ENCODE peak calls at places on chromosomes 13 and 19, in five cellular contexts. One of them, this sample, is unnamed.

GRCh38 chr19:43674630-43674982 is 4.6 kb upstream of the PLAUR start:
- DNase-seq in CD4-positive, alpha-beta T cell: no peak
- DNase-seq in left lung: peak
- DNase-seq in brain microvascular endothelial cell: no peak
- DNase-seq in type B pancreatic cell: no peak
- DNase-seq in this sample: no peak

GRCh38 chr13:111584101-111584500 is 263.7 kb downstream of the TEX29 start:
- DNase-seq in left lung: no peak
- DNase-seq in CD4-positive, alpha-beta T cell: no peak
- DNase-seq in type B pancreatic cell: no peak
- DNase-seq in brain microvascular endothelial cell: no peak
- DNase-seq in this sample: no peak

GRCh38 chr19:35882074-35882832 is 13.9 kb downstream of the APLP1 start:
- DNase-seq in brain microvascular endothelial cell: peak
- DNase-seq in type B pancreatic cell: no peak
- DNase-seq in CD4-positive, alpha-beta T cell: no peak
- DNase-seq in left lung: no peak
- DNase-seq in this sample: no peak

GRCh38 chr13:100836696-100837095 is 162.1 kb upstream of the TMTC4 start:
- DNase-seq in brain microvascular endothelial cell: peak
- DNase-seq in CD4-positive, alpha-beta T cell: no peak
- DNase-seq in type B pancreatic cell: no peak
- DNase-seq in left lung: no peak
- DNase-seq in this sample: no peak

GRCh38 chr19:16330368-16330801 is 5.8 kb downstream of the KLF2 start:
- DNase-seq in CD4-positive, alpha-beta T cell: peak
- DNase-seq in left lung: peak
- DNase-seq in brain microvascular endothelial cell: peak
- DNase-seq in type B pancreatic cell: no peak
- DNase-seq in this sample: no peak

GRCh38 chr19:15328312-15328711 is 4.0 kb downstream of the BRD4 start:
- DNase-seq in CD4-positive, alpha-beta T cell: no peak
- DNase-seq in type B pancreatic cell: no peak
- DNase-seq in left lung: peak
- DNase-seq in brain microvascular endothelial cell: no peak
- DNase-seq in this sample: no peak

GRCh38 chr13:52711277-52711676 is 28.3 kb downstream of the CNMD start:
- DNase-seq in brain microvascular endothelial cell: no peak
- DNase-seq in left lung: no peak
- DNase-seq in type B pancreatic cell: no peak
- DNase-seq in CD4-positive, alpha-beta T cell: no peak
- DNase-seq in this sample: no peak

GRCh38 chr19:46861691-46862503 is 1.1 kb downstream of the ARHGAP35 start:
- DNase-seq in left lung: peak
- DNase-seq in CD4-positive, alpha-beta T cell: no peak
- DNase-seq in brain microvascular endothelial cell: no peak
- DNase-seq in type B pancreatic cell: no peak
- DNase-seq in this sample: no peak

GRCh38 chr19:44951179-44952159 is 3.7 kb upstream of the CLPTM1 start:
- DNase-seq in CD4-positive, alpha-beta T cell: peak
- DNase-seq in type B pancreatic cell: no peak
- DNase-seq in left lung: no peak
- DNase-seq in brain microvascular endothelial cell: peak
- DNase-seq in this sample: peak

GRCh38 chr19:17340871-17341357 is 3.6 kb downstream of the GTPBP3 start:
- DNase-seq in brain microvascular endothelial cell: no peak
- DNase-seq in CD4-positive, alpha-beta T cell: no peak
- DNase-seq in left lung: no peak
- DNase-seq in type B pancreatic cell: no peak
- DNase-seq in this sample: no peak

GRCh38 chr13:43441916-43442315 is 344.9 kb downstream of the ENOX1 start:
- DNase-seq in type B pancreatic cell: no peak
- DNase-seq in CD4-positive, alpha-beta T cell: no peak
- DNase-seq in left lung: no peak
- DNase-seq in brain microvascular endothelial cell: no peak
- DNase-seq in this sample: no peak

GRCh38 chr19:30443531-30444252 is 71.5 kb downstream of the ZNF536 start:
- DNase-seq in type B pancreatic cell: no peak
- DNase-seq in left lung: no peak
- DNase-seq in CD4-positive, alpha-beta T cell: no peak
- DNase-seq in brain microvascular endothelial cell: no peak
- DNase-seq in this sample: no peak

GRCh38 chr13:53637971-53638547 is 609.4 kb downstream of the OLFM4 start:
- DNase-seq in CD4-positive, alpha-beta T cell: no peak
- DNase-seq in left lung: no peak
- DNase-seq in brain microvascular endothelial cell: no peak
- DNase-seq in type B pancreatic cell: no peak
- DNase-seq in this sample: no peak

GRCh38 chr19:28009696-28010095 is 1203.3 kb downstream of the UQCRFS1 start:
- DNase-seq in left lung: no peak
- DNase-seq in CD4-positive, alpha-beta T cell: no peak
- DNase-seq in brain microvascular endothelial cell: no peak
- DNase-seq in type B pancreatic cell: no peak
- DNase-seq in this sample: no peak

GRCh38 chr19:42461700-42462324 is 19.1 kb upstream of the CXCL17 start:
- DNase-seq in brain microvascular endothelial cell: no peak
- DNase-seq in CD4-positive, alpha-beta T cell: no peak
- DNase-seq in left lung: no peak
- DNase-seq in type B pancreatic cell: no peak
- DNase-seq in this sample: no peak

GRCh38 chr19:47430041-47430802 is 10.9 kb upstream of the MEIS3 start:
- DNase-seq in type B pancreatic cell: no peak
- DNase-seq in CD4-positive, alpha-beta T cell: no peak
- DNase-seq in brain microvascular endothelial cell: no peak
- DNase-seq in left lung: peak
- DNase-seq in this sample: no peak

GRCh38 chr19:8340341-8341096 is 2.5 kb downstream of the KANK3 start:
- DNase-seq in type B pancreatic cell: no peak
- DNase-seq in left lung: no peak
- DNase-seq in brain microvascular endothelial cell: no peak
- DNase-seq in CD4-positive, alpha-beta T cell: no peak
- DNase-seq in this sample: no peak

GRCh38 chr19:42412661-42413076 is 14.5 kb downstream of the LIPE start:
- DNase-seq in CD4-positive, alpha-beta T cell: no peak
- DNase-seq in left lung: no peak
- DNase-seq in brain microvascular endothelial cell: no peak
- DNase-seq in type B pancreatic cell: no peak
- DNase-seq in this sample: no peak

GRCh38 chr13:98142427-98143156 is at the start of gene FARP1:
- DNase-seq in brain microvascular endothelial cell: no peak
- DNase-seq in left lung: peak
- DNase-seq in CD4-positive, alpha-beta T cell: peak
- DNase-seq in type B pancreatic cell: peak
- DNase-seq in this sample: peak

GRCh38 chr19:46372901-46373572 is 26.1 kb downstream of the PPP5C start:
- DNase-seq in CD4-positive, alpha-beta T cell: no peak
- DNase-seq in type B pancreatic cell: peak
- DNase-seq in brain microvascular endothelial cell: peak
- DNase-seq in left lung: peak
- DNase-seq in this sample: no peak

GRCh38 chr19:33905937-33906577 is 109.4 kb downstream of the KCTD15 start:
- DNase-seq in brain microvascular endothelial cell: peak
- DNase-seq in left lung: peak
- DNase-seq in type B pancreatic cell: peak
- DNase-seq in CD4-positive, alpha-beta T cell: no peak
- DNase-seq in this sample: peak

GRCh38 chr13:86909318-86909717 is 761.9 kb upstream of the SLITRK5 start:
- DNase-seq in brain microvascular endothelial cell: no peak
- DNase-seq in type B pancreatic cell: no peak
- DNase-seq in CD4-positive, alpha-beta T cell: no peak
- DNase-seq in left lung: no peak
- DNase-seq in this sample: no peak

GRCh38 chr13:49652691-49653305 is 24.5 kb downstream of the ARL11 start:
- DNase-seq in left lung: no peak
- DNase-seq in type B pancreatic cell: no peak
- DNase-seq in CD4-positive, alpha-beta T cell: no peak
- DNase-seq in brain microvascular endothelial cell: no peak
- DNase-seq in this sample: peak

GRCh38 chr13:81872581-81872980 is 1531.7 kb upstream of the SPRY2 start:
- DNase-seq in left lung: no peak
- DNase-seq in type B pancreatic cell: no peak
- DNase-seq in brain microvascular endothelial cell: no peak
- DNase-seq in CD4-positive, alpha-beta T cell: no peak
- DNase-seq in this sample: peak

GRCh38 chr19:34560229-34560628 is 78.7 kb downstream of the WTIP start:
- DNase-seq in CD4-positive, alpha-beta T cell: no peak
- DNase-seq in left lung: no peak
- DNase-seq in brain microvascular endothelial cell: no peak
- DNase-seq in type B pancreatic cell: no peak
- DNase-seq in this sample: no peak

DNA sequence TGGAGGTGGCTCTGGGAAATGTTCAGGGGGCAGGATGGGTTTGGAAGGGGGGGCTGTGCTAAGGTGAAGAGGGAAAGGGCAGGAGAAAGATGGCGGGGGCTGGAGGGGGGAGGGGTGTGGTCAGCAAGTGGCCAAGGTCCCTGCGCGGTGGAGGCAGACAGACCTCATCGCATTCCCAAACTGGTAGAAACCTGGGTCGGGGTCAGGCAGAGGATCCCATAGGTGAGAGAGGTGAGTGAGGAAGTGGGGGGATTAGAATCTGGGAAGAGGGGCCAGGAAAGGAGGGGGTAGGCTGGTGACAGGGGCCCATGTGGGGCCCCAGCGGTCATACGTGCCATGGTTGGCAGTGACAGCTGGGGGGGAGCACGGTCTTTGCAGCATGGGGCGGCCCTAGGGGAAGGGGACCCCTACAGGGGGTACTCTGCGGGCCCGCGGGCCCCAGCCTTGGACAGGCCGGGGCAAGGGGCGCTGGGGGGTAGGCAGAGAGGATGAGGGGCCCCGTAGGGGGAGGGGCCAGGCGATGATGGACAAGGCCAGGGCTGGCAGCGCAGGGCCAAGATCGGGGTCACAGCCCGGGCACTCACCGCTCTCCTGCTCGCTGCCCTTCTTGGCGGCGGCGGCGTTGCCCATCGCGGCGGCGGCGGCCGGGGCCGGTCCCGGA is 514 bp downstream of the PRKACA start:
- DNase-seq in CD4-positive, alpha-beta T cell: peak
- DNase-seq in brain microvascular endothelial cell: no peak
- DNase-seq in left lung: peak
- DNase-seq in type B pancreatic cell: no peak
- DNase-seq in this sample: no peak
- TF ChIP-seq CTCF in CD4-positive, alpha-beta T cell: no peak
- TF ChIP-seq CTCF in brain microvascular endothelial cell: no peak
- TF ChIP-seq CTCF in left lung: no peak
- TF ChIP-seq CTCF in type B pancreatic cell: no peak
- TF ChIP-seq CTCF in this sample: no peak

GRCh38 chr13:26946675-26947342 is 186.2 kb upstream of the GPR12 start:
- DNase-seq in CD4-positive, alpha-beta T cell: no peak
- DNase-seq in left lung: no peak
- DNase-seq in type B pancreatic cell: no peak
- DNase-seq in brain microvascular endothelial cell: peak
- DNase-seq in this sample: no peak
- TF ChIP-seq CTCF in CD4-positive, alpha-beta T cell: no peak
- TF ChIP-seq CTCF in left lung: peak
- TF ChIP-seq CTCF in type B pancreatic cell: peak
- TF ChIP-seq CTCF in brain microvascular endothelial cell: peak
- TF ChIP-seq CTCF in this sample: peak

GRCh38 chr13:113122571-113123225 is at the start of gene F10:
- DNase-seq in CD4-positive, alpha-beta T cell: no peak
- DNase-seq in left lung: peak
- DNase-seq in brain microvascular endothelial cell: peak
- DNase-seq in type B pancreatic cell: peak
- DNase-seq in this sample: peak
- TF ChIP-seq CTCF in CD4-positive, alpha-beta T cell: no peak
- TF ChIP-seq CTCF in left lung: no peak
- TF ChIP-seq CTCF in brain microvascular endothelial cell: peak
- TF ChIP-seq CTCF in type B pancreatic cell: peak
- TF ChIP-seq CTCF in this sample: no peak

DNA sequence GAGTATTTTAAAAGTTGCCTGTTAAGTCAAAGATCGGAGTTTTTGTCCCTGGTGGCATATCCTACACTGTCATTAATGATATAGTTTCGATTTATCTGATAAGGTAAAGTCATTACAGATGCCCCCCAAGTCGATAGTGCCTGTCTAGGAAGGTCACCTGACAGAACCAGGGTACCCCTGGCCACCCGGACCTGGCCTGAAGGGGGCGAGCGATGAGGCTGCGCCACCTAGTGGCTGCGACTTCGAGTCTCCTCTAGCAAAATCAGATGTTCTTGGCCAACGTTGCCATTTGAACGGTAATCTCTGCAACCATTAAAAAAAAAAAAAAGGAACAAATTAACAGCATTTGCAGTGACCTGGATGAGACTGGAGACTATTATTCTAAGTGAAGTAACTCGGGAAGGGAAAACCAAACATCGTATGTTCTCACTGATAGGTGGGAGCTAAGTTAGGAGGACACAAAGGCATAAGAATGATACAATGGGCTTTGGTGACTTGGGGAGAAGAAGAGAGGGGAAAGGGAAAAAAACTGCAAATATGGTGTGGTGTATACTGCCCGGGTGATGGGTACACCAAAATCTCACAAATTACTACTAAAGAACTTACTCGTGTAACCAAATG is 565.1 kb downstream of the LIG4 start:
- DNase-seq in type B pancreatic cell: peak
- DNase-seq in brain microvascular endothelial cell: peak
- DNase-seq in left lung: peak
- DNase-seq in CD4-positive, alpha-beta T cell: peak
- DNase-seq in this sample: peak
- TF ChIP-seq CTCF in type B pancreatic cell: peak
- TF ChIP-seq CTCF in brain microvascular endothelial cell: peak
- TF ChIP-seq CTCF in left lung: peak
- TF ChIP-seq CTCF in CD4-positive, alpha-beta T cell: peak
- TF ChIP-seq CTCF in this sample: peak

DNA sequence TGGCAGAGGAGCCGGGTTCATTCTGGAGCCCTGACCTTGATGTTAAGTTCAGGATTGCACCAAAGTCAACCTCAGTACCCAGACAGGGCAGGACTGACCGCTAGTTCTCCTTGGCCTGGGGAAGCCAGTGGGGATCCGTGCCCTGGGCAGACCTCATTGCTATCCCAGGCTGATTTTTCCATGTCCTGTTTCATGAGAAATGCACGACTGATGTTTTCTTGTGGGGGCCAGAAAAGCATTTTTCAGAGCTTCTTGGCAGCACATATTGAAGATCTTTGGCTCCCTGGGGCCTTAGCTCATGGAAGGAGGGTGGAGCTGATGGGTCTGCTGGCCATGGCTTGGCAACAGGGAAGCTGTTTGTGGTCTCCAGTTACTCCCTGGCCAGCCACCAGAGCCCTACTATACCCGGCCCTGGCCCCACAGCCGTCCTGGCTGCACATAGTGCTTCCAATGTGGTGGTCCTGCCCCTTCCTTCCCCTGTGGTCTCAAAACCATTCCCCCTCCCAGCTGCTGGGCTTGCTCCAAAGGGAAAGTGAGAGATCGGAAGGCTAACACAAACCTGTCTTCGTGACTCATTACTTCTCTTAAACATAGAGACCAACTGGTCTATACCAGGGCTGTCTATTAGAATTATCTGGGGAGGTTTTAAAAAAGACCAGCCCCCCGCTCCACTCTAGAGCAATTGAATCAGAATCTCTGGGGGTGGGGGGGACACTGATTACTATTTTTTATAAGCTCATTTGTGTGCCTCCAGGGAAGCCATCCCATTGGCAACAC is 11.3 kb downstream of the IL17D start:
- DNase-seq in type B pancreatic cell: no peak
- DNase-seq in CD4-positive, alpha-beta T cell: no peak
- DNase-seq in left lung: peak
- DNase-seq in brain microvascular endothelial cell: peak
- DNase-seq in this sample: no peak
- TF ChIP-seq CTCF in type B pancreatic cell: no peak
- TF ChIP-seq CTCF in CD4-positive, alpha-beta T cell: no peak
- TF ChIP-seq CTCF in left lung: no peak
- TF ChIP-seq CTCF in brain microvascular endothelial cell: no peak
- TF ChIP-seq CTCF in this sample: no peak

GRCh38 chr19:2089001-2089711 is 7.0 kb downstream of the MOB3A start:
- DNase-seq in brain microvascular endothelial cell: peak
- DNase-seq in left lung: no peak
- DNase-seq in type B pancreatic cell: no peak
- DNase-seq in CD4-positive, alpha-beta T cell: no peak
- DNase-seq in this sample: no peak
- TF ChIP-seq CTCF in brain microvascular endothelial cell: no peak
- TF ChIP-seq CTCF in left lung: no peak
- TF ChIP-seq CTCF in type B pancreatic cell: no peak
- TF ChIP-seq CTCF in CD4-positive, alpha-beta T cell: no peak
- TF ChIP-seq CTCF in this sample: no peak

This sample was measured in neural crest cell.